ENCODE peak calls at places on chromosomes 2 and 18, in seven cellular contexts. One of them, this sample, is unnamed.

GRCh38 chr2:237721828-237722227 is 76.8 kb upstream of the RBM44 start:
- DNase-seq in Panc1: no peak
- DNase-seq in K562: no peak
- DNase-seq in BJ: no peak
- DNase-seq in fibroblast of mammary gland: no peak
- DNase-seq in GM12865: no peak
- DNase-seq in dorsolateral prefrontal cortex: no peak
- DNase-seq in this sample: no peak

GRCh38 chr2:224596289-224596688 is 11.1 kb upstream of the CUL3 start:
- DNase-seq in GM12865: peak; percentile 15
- DNase-seq in dorsolateral prefrontal cortex: no peak
- DNase-seq in BJ: no peak
- DNase-seq in Panc1: no peak
- DNase-seq in fibroblast of mammary gland: no peak
- DNase-seq in K562: no peak
- DNase-seq in this sample: no peak

GRCh38 chr18:23585007-23585871 is 1.1 kb downstream of the NPC1 start:
- DNase-seq in Panc1: no peak
- DNase-seq in dorsolateral prefrontal cortex: no peak
- DNase-seq in K562: peak; percentile 41
- DNase-seq in BJ: no peak
- DNase-seq in fibroblast of mammary gland: peak; percentile 56
- DNase-seq in GM12865: peak; percentile 40
- DNase-seq in this sample: no peak

GRCh38 chr2:240959214-240959940 is 39.0 kb upstream of the SNED1 start:
- DNase-seq in K562: no peak
- DNase-seq in fibroblast of mammary gland: no peak
- DNase-seq in Panc1: no peak
- DNase-seq in BJ: no peak
- DNase-seq in GM12865: no peak
- DNase-seq in dorsolateral prefrontal cortex: no peak
- DNase-seq in this sample: no peak

GRCh38 chr2:108614659-108615058 is 80.4 kb downstream of the LIMS1 start:
- DNase-seq in K562: no peak
- DNase-seq in BJ: no peak
- DNase-seq in GM12865: no peak
- DNase-seq in fibroblast of mammary gland: no peak
- DNase-seq in Panc1: no peak
- DNase-seq in dorsolateral prefrontal cortex: no peak
- DNase-seq in this sample: no peak

GRCh38 chr2:173815778-173816177 is 149.4 kb downstream of the SP3 start:
- DNase-seq in GM12865: no peak
- DNase-seq in dorsolateral prefrontal cortex: no peak
- DNase-seq in K562: peak; percentile 27
- DNase-seq in BJ: no peak
- DNase-seq in fibroblast of mammary gland: no peak
- DNase-seq in Panc1: no peak
- DNase-seq in this sample: no peak

GRCh38 chr2:163778045-163778753 is 42.4 kb upstream of the FIGN start:
- DNase-seq in dorsolateral prefrontal cortex: no peak
- DNase-seq in GM12865: no peak
- DNase-seq in BJ: peak; percentile 84
- DNase-seq in K562: no peak
- DNase-seq in Panc1: peak; percentile 71
- DNase-seq in fibroblast of mammary gland: peak; percentile 75
- DNase-seq in this sample: no peak

GRCh38 chr2:205657579-205657978 is 24.7 kb upstream of the NRP2 start:
- DNase-seq in Panc1: no peak
- DNase-seq in BJ: peak; percentile 74
- DNase-seq in GM12865: no peak
- DNase-seq in K562: no peak
- DNase-seq in fibroblast of mammary gland: peak; percentile 92
- DNase-seq in dorsolateral prefrontal cortex: no peak
- DNase-seq in this sample: no peak

GRCh38 chr2:230335461-230335863 is 8.5 kb downstream of the SP140L start:
- DNase-seq in Panc1: no peak
- DNase-seq in K562: peak; percentile 10
- DNase-seq in BJ: no peak
- DNase-seq in GM12865: no peak
- DNase-seq in dorsolateral prefrontal cortex: no peak
- DNase-seq in fibroblast of mammary gland: peak; percentile 21
- DNase-seq in this sample: no peak

GRCh38 chr18:37355772-37356171 is 209.8 kb downstream of the CELF4 start:
- DNase-seq in fibroblast of mammary gland: no peak
- DNase-seq in Panc1: no peak
- DNase-seq in GM12865: no peak
- DNase-seq in K562: no peak
- DNase-seq in BJ: no peak
- DNase-seq in dorsolateral prefrontal cortex: no peak
- DNase-seq in this sample: no peak

GRCh38 chr2:29655391-29656086 is 265.8 kb downstream of the ALK start:
- DNase-seq in GM12865: no peak
- DNase-seq in K562: no peak
- DNase-seq in BJ: no peak
- DNase-seq in fibroblast of mammary gland: no peak
- DNase-seq in dorsolateral prefrontal cortex: no peak
- DNase-seq in Panc1: no peak
- DNase-seq in this sample: no peak

GRCh38 chr2:54422072-54422581 is 34.0 kb upstream of the SPTBN1 start:
- DNase-seq in fibroblast of mammary gland: no peak
- DNase-seq in K562: no peak
- DNase-seq in dorsolateral prefrontal cortex: no peak
- DNase-seq in Panc1: no peak
- DNase-seq in BJ: no peak
- DNase-seq in GM12865: no peak
- DNase-seq in this sample: no peak

GRCh38 chr18:62420151-62420512 is 95.0 kb downstream of the TNFRSF11A start:
- DNase-seq in fibroblast of mammary gland: peak; percentile 58
- DNase-seq in GM12865: no peak
- DNase-seq in K562: peak; percentile 11
- DNase-seq in Panc1: no peak
- DNase-seq in BJ: no peak
- DNase-seq in dorsolateral prefrontal cortex: no peak
- DNase-seq in this sample: no peak

GRCh38 chr2:9497017-9497416 is 22.7 kb downstream of the IAH1 start:
- DNase-seq in Panc1: no peak
- DNase-seq in fibroblast of mammary gland: no peak
- DNase-seq in GM12865: no peak
- DNase-seq in BJ: no peak
- DNase-seq in K562: no peak
- DNase-seq in dorsolateral prefrontal cortex: no peak
- DNase-seq in this sample: no peak

GRCh38 chr2:226439337-226439736 is 360.3 kb downstream of the IRS1 start:
- DNase-seq in fibroblast of mammary gland: no peak
- DNase-seq in dorsolateral prefrontal cortex: no peak
- DNase-seq in GM12865: no peak
- DNase-seq in BJ: no peak
- DNase-seq in Panc1: no peak
- DNase-seq in K562: no peak
- DNase-seq in this sample: no peak

GRCh38 chr18:21057112-21057511 is 54.5 kb downstream of the ROCK1 start:
- DNase-seq in GM12865: no peak
- DNase-seq in dorsolateral prefrontal cortex: no peak
- DNase-seq in fibroblast of mammary gland: no peak
- DNase-seq in BJ: no peak
- DNase-seq in K562: no peak
- DNase-seq in Panc1: no peak
- DNase-seq in this sample: no peak

GRCh38 chr2:21010813-21011439 is 32.9 kb downstream of the APOB start:
- DNase-seq in dorsolateral prefrontal cortex: no peak
- DNase-seq in BJ: no peak
- DNase-seq in K562: no peak
- DNase-seq in GM12865: no peak
- DNase-seq in Panc1: no peak
- DNase-seq in fibroblast of mammary gland: no peak
- DNase-seq in this sample: no peak

GRCh38 chr18:10805587-10806088 is 279.8 kb downstream of the NAPG start:
- DNase-seq in BJ: no peak
- DNase-seq in K562: no peak
- DNase-seq in Panc1: no peak
- DNase-seq in fibroblast of mammary gland: no peak
- DNase-seq in GM12865: no peak
- DNase-seq in dorsolateral prefrontal cortex: no peak
- DNase-seq in this sample: no peak

GRCh38 chr2:155703917-155704316 is 628.6 kb downstream of the NR4A2 start:
- DNase-seq in GM12865: no peak
- DNase-seq in fibroblast of mammary gland: no peak
- DNase-seq in K562: no peak
- DNase-seq in Panc1: no peak
- DNase-seq in dorsolateral prefrontal cortex: no peak
- DNase-seq in BJ: no peak
- DNase-seq in this sample: no peak

GRCh38 chr2:142629193-142629592 is 248.3 kb upstream of the KYNU start:
- DNase-seq in BJ: no peak
- DNase-seq in Panc1: no peak
- DNase-seq in GM12865: no peak
- DNase-seq in dorsolateral prefrontal cortex: no peak
- DNase-seq in K562: no peak
- DNase-seq in fibroblast of mammary gland: no peak
- DNase-seq in this sample: no peak
- H3K4me3 ChIP-seq in BJ: no peak overlapping the region
- H3K4me3 ChIP-seq in Panc1: no peak overlapping the region
- H3K4me3 ChIP-seq in GM12865: no peak overlapping the region
- H3K4me3 ChIP-seq in dorsolateral prefrontal cortex: no peak overlapping the region
- H3K4me3 ChIP-seq in K562: no peak overlapping the region
- H3K4me3 ChIP-seq in fibroblast of mammary gland: no peak overlapping the region
- H3K4me3 ChIP-seq in this sample: no peak overlapping the region

GRCh38 chr2:98504386-98505109 is 59.9 kb downstream of the INPP4A start:
- DNase-seq in GM12865: no peak
- DNase-seq in Panc1: no peak
- DNase-seq in BJ: no peak
- DNase-seq in dorsolateral prefrontal cortex: no peak
- DNase-seq in K562: no peak
- DNase-seq in fibroblast of mammary gland: peak; percentile 42
- DNase-seq in this sample: no peak
- TF ChIP-seq CTCF in GM12865: no peak
- TF ChIP-seq CTCF in Panc1: no peak
- TF ChIP-seq CTCF in BJ: no peak
- TF ChIP-seq CTCF in dorsolateral prefrontal cortex: no peak
- TF ChIP-seq CTCF in K562: no peak
- TF ChIP-seq CTCF in fibroblast of mammary gland: no peak
- TF ChIP-seq CTCF in this sample: no peak

DNA sequence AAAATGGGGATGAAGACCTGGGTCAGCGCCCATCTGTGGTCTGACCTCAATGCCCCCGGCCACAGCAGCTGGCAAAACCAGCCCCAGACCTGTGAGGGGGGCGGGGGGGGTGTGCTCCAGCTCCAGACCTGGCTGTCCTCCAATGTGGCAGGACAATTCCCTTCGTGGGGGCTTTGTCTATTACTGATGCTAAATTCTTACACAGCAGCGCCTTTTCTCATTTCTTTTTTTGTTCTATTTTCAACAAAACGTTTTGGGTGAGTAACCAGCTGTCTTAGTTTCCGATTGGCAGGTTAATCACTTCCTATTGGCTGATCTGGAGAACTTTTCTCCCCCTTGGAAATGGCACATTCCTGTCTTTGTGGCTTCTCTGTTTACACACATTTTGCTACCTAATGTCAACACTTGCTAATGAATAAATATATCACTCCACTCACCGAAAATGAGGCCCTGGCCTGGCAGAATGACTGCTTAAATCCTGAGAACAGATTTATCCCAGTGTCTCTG is 4.4 kb downstream of the SMAD7 start:
- DNase-seq in BJ: no peak
- DNase-seq in dorsolateral prefrontal cortex: no peak
- DNase-seq in K562: no peak
- DNase-seq in Panc1: no peak
- DNase-seq in fibroblast of mammary gland: peak; percentile 69
- DNase-seq in GM12865: no peak
- DNase-seq in this sample: no peak
- H3K4me3 ChIP-seq in BJ: peak overlapping the region; percentile 90
- H3K4me3 ChIP-seq in dorsolateral prefrontal cortex: peak overlapping the region; percentile 68
- H3K4me3 ChIP-seq in K562: no peak overlapping the region
- H3K4me3 ChIP-seq in Panc1: peak overlapping the region; percentile 81
- H3K4me3 ChIP-seq in fibroblast of mammary gland: no peak overlapping the region
- H3K4me3 ChIP-seq in GM12865: peak overlapping the region; percentile 80
- H3K4me3 ChIP-seq in this sample: peak overlapping the region; percentile 73

GRCh38 chr2:121900391-121900790 is 144.9 kb downstream of the TSN start:
- DNase-seq in GM12865: no peak
- DNase-seq in fibroblast of mammary gland: no peak
- DNase-seq in K562: no peak
- DNase-seq in dorsolateral prefrontal cortex: no peak
- DNase-seq in Panc1: no peak
- DNase-seq in BJ: no peak
- DNase-seq in this sample: no peak

GRCh38 chr2:121904656-121905055 is 149.2 kb downstream of the TSN start:
- DNase-seq in BJ: no peak
- DNase-seq in K562: no peak
- DNase-seq in dorsolateral prefrontal cortex: no peak
- DNase-seq in Panc1: no peak
- DNase-seq in fibroblast of mammary gland: no peak
- DNase-seq in GM12865: no peak
- DNase-seq in this sample: no peak

GRCh38 chr2:121903037-121903689 is 147.7 kb downstream of the TSN start:
- DNase-seq in dorsolateral prefrontal cortex: no peak
- DNase-seq in Panc1: no peak
- DNase-seq in K562: no peak
- DNase-seq in GM12865: no peak
- DNase-seq in fibroblast of mammary gland: no peak
- DNase-seq in BJ: no peak
- DNase-seq in this sample: no peak

GRCh38 chr2:121902616-121903015 is 147.2 kb downstream of the TSN start:
- DNase-seq in Panc1: no peak
- DNase-seq in K562: peak; percentile 45
- DNase-seq in BJ: no peak
- DNase-seq in fibroblast of mammary gland: no peak
- DNase-seq in dorsolateral prefrontal cortex: no peak
- DNase-seq in GM12865: no peak
- DNase-seq in this sample: no peak

DNA sequence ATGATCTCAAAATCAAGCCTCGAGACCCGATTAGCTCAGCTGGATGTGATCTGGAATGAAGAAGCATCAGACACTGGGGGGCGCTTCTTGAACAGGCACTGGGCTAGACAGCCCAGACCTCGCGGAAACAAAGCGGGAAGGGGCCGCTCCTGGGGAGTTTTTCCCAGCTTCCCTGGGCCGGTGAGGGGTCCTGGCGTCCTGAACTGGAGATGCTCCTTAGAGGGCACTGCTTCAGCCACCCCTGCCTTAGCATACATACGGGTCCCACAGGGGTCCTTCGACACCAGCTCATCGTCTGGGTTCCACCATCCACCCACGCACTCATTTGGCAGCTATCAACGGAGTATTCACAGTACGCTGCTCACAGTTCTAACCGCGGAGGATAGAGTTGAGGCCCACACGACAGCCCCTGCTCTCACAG is 146.7 kb downstream of the TSN start:
- DNase-seq in fibroblast of mammary gland: peak; percentile 70
- DNase-seq in K562: peak; percentile 72
- DNase-seq in dorsolateral prefrontal cortex: no peak
- DNase-seq in Panc1: no peak
- DNase-seq in BJ: no peak
- DNase-seq in GM12865: no peak
- DNase-seq in this sample: no peak
- TF ChIP-seq CTCF in fibroblast of mammary gland: no peak
- TF ChIP-seq CTCF in K562: peak; percentile 46
- TF ChIP-seq CTCF in dorsolateral prefrontal cortex: peak; percentile 8
- TF ChIP-seq CTCF in Panc1: no peak
- TF ChIP-seq CTCF in BJ: no peak
- TF ChIP-seq CTCF in GM12865: no peak
- TF ChIP-seq CTCF in this sample: peak; percentile 4

GRCh38 chr2:181462032-181462431 is 4.8 kb downstream of the ITGA4 start:
- DNase-seq in GM12865: peak; percentile 59
- DNase-seq in fibroblast of mammary gland: no peak
- DNase-seq in dorsolateral prefrontal cortex: no peak
- DNase-seq in K562: no peak
- DNase-seq in Panc1: no peak
- DNase-seq in BJ: no peak
- DNase-seq in this sample: no peak
- H3K4me3 ChIP-seq in GM12865: peak overlapping the region; percentile 95
- H3K4me3 ChIP-seq in fibroblast of mammary gland: no peak overlapping the region
- H3K4me3 ChIP-seq in dorsolateral prefrontal cortex: no peak overlapping the region
- H3K4me3 ChIP-seq in K562: no peak overlapping the region
- H3K4me3 ChIP-seq in Panc1: no peak overlapping the region
- H3K4me3 ChIP-seq in BJ: no peak overlapping the region
- H3K4me3 ChIP-seq in this sample: peak overlapping the region; percentile 4